ENCODE peak calls at places on chromosomes 11 and 22, in nine cellular contexts. M is ELR; V is GM19239; N is psoas muscle; C is stimulated activated CD8-positive, alpha-beta memory T cell treated with anti-CD3 and anti-CD28 coated beads, Interleukin-12 subunit alpha, Interleukin-12 subunit beta, amount 100 ng/mL, for 4 hours; O is HT1080; R is activated naive CD4-positive, alpha-beta T cell treated with Interleukin-2 at 50 U/mL for 16 hours; P is germinal center; I is DMS 273 treated with DMSO at 0.1 percent for 48 hours. H is an unnamed sample.

GRCh38 chr22:37320726-37321286 is 38.5 kb downstream of the CYTH4 start:
- DNase-seq in V (no peak), N (no peak), C (no peak), P (no peak), R (no peak), M (no peak), I (no peak), O (no peak), H (no peak)

GRCh38 chr11:85602551-85603218 is 24.5 kb downstream of the DLG2 start:
- DNase-seq in C (no peak), V (no peak), I (no peak), N (no peak), O (no peak), P (no peak), R (no peak), M (no peak), H (no peak)

GRCh38 chr11:123742334-123742733 is 874 bp upstream of the ZNF202 start:
- DNase-seq in P (no peak), C (no peak), N (no peak), R (no peak), O (no peak), I (no peak), V (no peak), M (no peak), H (no peak)

GRCh38 chr11:82832983-82833382 is 67.2 kb downstream of the PRCP start:
- DNase-seq in P (no peak), O (no peak), V (no peak), R (no peak), C (no peak), M (no peak), N (no peak), I (no peak), H (no peak)

GRCh38 chr22:19998232-19998951 is 18.2 kb downstream of the ARVCF start:
- DNase-seq in R (no peak), C (no peak), P (no peak), I (no peak), V (no peak), N (peak), M (no peak), O (no peak), H (no peak)

GRCh38 chr11:119116601-119117000 is 4.8 kb upstream of the HINFP start:
- DNase-seq in I (no peak), M (no peak), O (no peak), N (no peak), R (no peak), P (no peak), V (no peak), C (no peak), H (no peak)

GRCh38 chr11:14554959-14555358 is 34.8 kb upstream of the PSMA1 start:
- DNase-seq in P (no peak), I (no peak), M (no peak), C (no peak), R (no peak), O (no peak), V (no peak), N (no peak), H (no peak)

GRCh38 chr11:134349802-134350355 is 18.1 kb downstream of the GLB1L2 start:
- DNase-seq in M (no peak), C (no peak), V (no peak), N (no peak), P (no peak), I (no peak), R (no peak), O (no peak), H (no peak)

GRCh38 chr22:44396021-44396726 is 83.4 kb upstream of the SHISAL1 start:
- DNase-seq in M (no peak), O (no peak), N (peak), P (no peak), R (no peak), C (no peak), V (no peak), I (no peak), H (no peak)

GRCh38 chr11:30254307-30255298 is 23.8 kb downstream of the FSHB start:
- DNase-seq in I (no peak), N (no peak), M (no peak), P (no peak), C (no peak), O (peak), V (no peak), R (no peak), H (no peak)

GRCh38 chr22:36885474-36885873 is 24.7 kb downstream of the NCF4 start:
- DNase-seq in I (no peak), R (no peak), N (no peak), C (no peak), O (no peak), V (no peak), P (no peak), M (no peak), H (no peak)

GRCh38 chr22:38172489-38173155 is 9.0 kb downstream of the PLA2G6 start:
- DNase-seq in O (peak), C (peak), V (no peak), N (peak), M (peak), P (no peak), R (peak), I (no peak), H (peak)

GRCh38 chr11:12222099-12222751 is 111.8 kb downstream of the MICAL2 start:
- DNase-seq in C (no peak), N (peak), V (no peak), R (no peak), P (no peak), M (no peak), I (peak), O (no peak), H (peak)

GRCh38 chr11:68673291-68673930 is 10.9 kb upstream of the GAL start:
- DNase-seq in R (no peak), O (no peak), N (peak), P (no peak), I (no peak), M (no peak), V (no peak), C (no peak), H (no peak)

GRCh38 chr22:19896665-19897355 is 42.1 kb upstream of the GNB1L start:
- DNase-seq in P (peak), O (no peak), V (no peak), N (no peak), C (no peak), I (no peak), M (no peak), R (no peak), H (no peak)

GRCh38 chr11:64343740-64344133 is 3.7 kb downstream of the CCDC88B start:
- DNase-seq in C (no peak), P (no peak), O (peak), V (no peak), N (peak), R (no peak), I (no peak), M (peak), H (no peak)

GRCh38 chr11:72584293-72584921 is 89.8 kb downstream of the PDE2A start:
- DNase-seq in C (peak), I (no peak), P (peak), M (no peak), N (peak), R (peak), V (no peak), O (no peak), H (peak)

GRCh38 chr11:13135385-13136271 is 126.5 kb downstream of the RASSF10 start:
- DNase-seq in O (peak), N (no peak), M (peak), C (no peak), P (no peak), V (no peak), R (no peak), I (no peak), H (no peak)

GRCh38 chr11:130278745-130279144 is 36.0 kb downstream of the ZBTB44 start:
- DNase-seq in M (peak), V (no peak), O (peak), N (no peak), I (no peak), P (no peak), C (no peak), R (no peak), H (no peak)

GRCh38 chr22:25077964-25078363 is 121.7 kb upstream of the CRYBB3 start:
- DNase-seq in C (no peak), I (no peak), V (no peak), M (no peak), O (no peak), N (no peak), R (no peak), P (no peak), H (no peak)

GRCh38 chr11:117640041-117640440 is 157.0 kb downstream of the DSCAML1 start:
- DNase-seq in O (no peak), R (no peak), P (no peak), I (no peak), C (no peak), M (no peak), N (no peak), V (no peak), H (no peak)

H was measured in left cardiac atrium.